ENCODE peak calls at places on chromosomes 13 and 19, in seven cellular contexts. One of them, this sample, is unnamed.

GRCh38 chr13:24161010-24161775 is 673 bp downstream of the SPATA13 start:
- DNase-seq in fibroblast of pulmonary artery: no peak
- DNase-seq in Daoy: peak
- DNase-seq in foreskin fibroblast: no peak
- DNase-seq in astrocyte of the spinal cord: peak
- DNase-seq in mesendoderm: peak
- DNase-seq in NCI-H1417: peak
- DNase-seq in this sample: no peak

GRCh38 chr13:55517312-55517711 is 1623.4 kb upstream of the PRR20A start:
- DNase-seq in fibroblast of pulmonary artery: no peak
- DNase-seq in Daoy: no peak
- DNase-seq in foreskin fibroblast: no peak
- DNase-seq in astrocyte of the spinal cord: no peak
- DNase-seq in mesendoderm: peak
- DNase-seq in NCI-H1417: no peak
- DNase-seq in this sample: no peak

GRCh38 chr19:30227661-30228112 is 144.5 kb upstream of the ZNF536 start:
- DNase-seq in fibroblast of pulmonary artery: peak
- DNase-seq in Daoy: peak
- DNase-seq in foreskin fibroblast: peak
- DNase-seq in astrocyte of the spinal cord: peak
- DNase-seq in mesendoderm: peak
- DNase-seq in NCI-H1417: no peak
- DNase-seq in this sample: peak

GRCh38 chr13:56314755-56315154 is 826.0 kb upstream of the PRR20A start:
- DNase-seq in fibroblast of pulmonary artery: no peak
- DNase-seq in Daoy: no peak
- DNase-seq in foreskin fibroblast: no peak
- DNase-seq in astrocyte of the spinal cord: no peak
- DNase-seq in mesendoderm: peak
- DNase-seq in NCI-H1417: no peak
- DNase-seq in this sample: no peak

GRCh38 chr19:31285744-31286143 is 63.5 kb downstream of the TSHZ3 start:
- DNase-seq in fibroblast of pulmonary artery: peak
- DNase-seq in Daoy: peak
- DNase-seq in foreskin fibroblast: no peak
- DNase-seq in astrocyte of the spinal cord: peak
- DNase-seq in mesendoderm: no peak
- DNase-seq in NCI-H1417: no peak
- DNase-seq in this sample: peak

GRCh38 chr19:34067861-34068271 is 104.4 kb upstream of the LSM14A start:
- DNase-seq in fibroblast of pulmonary artery: no peak
- DNase-seq in Daoy: peak
- DNase-seq in foreskin fibroblast: no peak
- DNase-seq in astrocyte of the spinal cord: no peak
- DNase-seq in mesendoderm: no peak
- DNase-seq in NCI-H1417: no peak
- DNase-seq in this sample: peak

GRCh38 chr13:52048516-52048915 is 24.0 kb downstream of the UTP14C start:
- DNase-seq in fibroblast of pulmonary artery: peak
- DNase-seq in Daoy: peak
- DNase-seq in foreskin fibroblast: peak
- DNase-seq in astrocyte of the spinal cord: peak
- DNase-seq in mesendoderm: no peak
- DNase-seq in NCI-H1417: no peak
- DNase-seq in this sample: peak

GRCh38 chr19:32012886-32013635 is 332.3 kb upstream of the ZNF507 start:
- DNase-seq in fibroblast of pulmonary artery: no peak
- DNase-seq in Daoy: peak
- DNase-seq in foreskin fibroblast: no peak
- DNase-seq in astrocyte of the spinal cord: no peak
- DNase-seq in mesendoderm: peak
- DNase-seq in NCI-H1417: no peak
- DNase-seq in this sample: no peak

GRCh38 chr19:53898680-53899341 is 10.3 kb upstream of the CACNG7 start:
- DNase-seq in fibroblast of pulmonary artery: no peak
- DNase-seq in Daoy: peak
- DNase-seq in foreskin fibroblast: no peak
- DNase-seq in astrocyte of the spinal cord: no peak
- DNase-seq in mesendoderm: peak
- DNase-seq in NCI-H1417: no peak
- DNase-seq in this sample: no peak

GRCh38 chr19:29113838-29114237 is 99.1 kb downstream of the UQCRFS1 start:
- DNase-seq in fibroblast of pulmonary artery: no peak
- DNase-seq in Daoy: no peak
- DNase-seq in foreskin fibroblast: no peak
- DNase-seq in astrocyte of the spinal cord: no peak
- DNase-seq in mesendoderm: no peak
- DNase-seq in NCI-H1417: no peak
- DNase-seq in this sample: no peak

GRCh38 chr13:26899153-26899552 is 138.6 kb upstream of the GPR12 start:
- DNase-seq in fibroblast of pulmonary artery: no peak
- DNase-seq in Daoy: no peak
- DNase-seq in foreskin fibroblast: no peak
- DNase-seq in astrocyte of the spinal cord: no peak
- DNase-seq in mesendoderm: no peak
- DNase-seq in NCI-H1417: no peak
- DNase-seq in this sample: no peak

GRCh38 chr19:56383826-56384605 is 9.3 kb downstream of the ZNF582 start:
- DNase-seq in fibroblast of pulmonary artery: no peak
- DNase-seq in Daoy: peak
- DNase-seq in foreskin fibroblast: peak
- DNase-seq in astrocyte of the spinal cord: no peak
- DNase-seq in mesendoderm: no peak
- DNase-seq in NCI-H1417: no peak
- DNase-seq in this sample: peak

GRCh38 chr13:40470665-40471064 is 195.8 kb downstream of the FOXO1 start:
- DNase-seq in fibroblast of pulmonary artery: peak
- DNase-seq in Daoy: no peak
- DNase-seq in foreskin fibroblast: no peak
- DNase-seq in astrocyte of the spinal cord: no peak
- DNase-seq in mesendoderm: no peak
- DNase-seq in NCI-H1417: no peak
- DNase-seq in this sample: no peak

GRCh38 chr19:54189020-54189667 is at the start of gene MBOAT7:
- DNase-seq in fibroblast of pulmonary artery: no peak
- DNase-seq in Daoy: no peak
- DNase-seq in foreskin fibroblast: no peak
- DNase-seq in astrocyte of the spinal cord: no peak
- DNase-seq in mesendoderm: no peak
- DNase-seq in NCI-H1417: no peak
- DNase-seq in this sample: no peak

GRCh38 chr19:34345934-34346333 is 19.1 kb upstream of the GPI start:
- DNase-seq in fibroblast of pulmonary artery: peak
- DNase-seq in Daoy: peak
- DNase-seq in foreskin fibroblast: peak
- DNase-seq in astrocyte of the spinal cord: peak
- DNase-seq in mesendoderm: peak
- DNase-seq in NCI-H1417: peak
- DNase-seq in this sample: peak

GRCh38 chr13:112943309-112944125 is 25.5 kb upstream of the MCF2L start:
- DNase-seq in fibroblast of pulmonary artery: peak
- DNase-seq in Daoy: peak
- DNase-seq in foreskin fibroblast: peak
- DNase-seq in astrocyte of the spinal cord: peak
- DNase-seq in mesendoderm: peak
- DNase-seq in NCI-H1417: peak
- DNase-seq in this sample: peak

GRCh38 chr13:99398916-99399622 is 91.9 kb upstream of the GPR183 start:
- DNase-seq in fibroblast of pulmonary artery: no peak
- DNase-seq in Daoy: no peak
- DNase-seq in foreskin fibroblast: no peak
- DNase-seq in astrocyte of the spinal cord: no peak
- DNase-seq in mesendoderm: no peak
- DNase-seq in NCI-H1417: no peak
- DNase-seq in this sample: no peak

GRCh38 chr13:40503966-40504591 is 162.4 kb downstream of the FOXO1 start:
- DNase-seq in fibroblast of pulmonary artery: peak
- DNase-seq in Daoy: peak
- DNase-seq in foreskin fibroblast: peak
- DNase-seq in astrocyte of the spinal cord: peak
- DNase-seq in mesendoderm: peak
- DNase-seq in NCI-H1417: no peak
- DNase-seq in this sample: peak

GRCh38 chr19:38729653-38730469 is 14.4 kb downstream of the CAPN12 start:
- DNase-seq in fibroblast of pulmonary artery: peak
- DNase-seq in Daoy: peak
- DNase-seq in foreskin fibroblast: no peak
- DNase-seq in astrocyte of the spinal cord: peak
- DNase-seq in mesendoderm: peak
- DNase-seq in NCI-H1417: peak
- DNase-seq in this sample: peak

GRCh38 chr13:61874970-61875579 is 459.4 kb upstream of the PCDH20 start:
- DNase-seq in fibroblast of pulmonary artery: no peak
- DNase-seq in Daoy: no peak
- DNase-seq in foreskin fibroblast: no peak
- DNase-seq in astrocyte of the spinal cord: no peak
- DNase-seq in mesendoderm: peak
- DNase-seq in NCI-H1417: no peak
- DNase-seq in this sample: no peak

GRCh38 chr19:13143135-13143534 is 7.0 kb downstream of the STX10 start:
- DNase-seq in fibroblast of pulmonary artery: peak
- DNase-seq in Daoy: peak
- DNase-seq in foreskin fibroblast: peak
- DNase-seq in astrocyte of the spinal cord: peak
- DNase-seq in mesendoderm: no peak
- DNase-seq in NCI-H1417: no peak
- DNase-seq in this sample: peak

GRCh38 chr19:45507864-45508680 is 793 bp downstream of the VASP start:
- DNase-seq in fibroblast of pulmonary artery: no peak
- DNase-seq in Daoy: peak
- DNase-seq in foreskin fibroblast: no peak
- DNase-seq in astrocyte of the spinal cord: no peak
- DNase-seq in mesendoderm: peak
- DNase-seq in NCI-H1417: peak
- DNase-seq in this sample: no peak

GRCh38 chr13:76937416-76937815 is 10.9 kb upstream of the ACOD1 start:
- DNase-seq in fibroblast of pulmonary artery: peak
- DNase-seq in Daoy: peak
- DNase-seq in foreskin fibroblast: peak
- DNase-seq in astrocyte of the spinal cord: peak
- DNase-seq in mesendoderm: no peak
- DNase-seq in NCI-H1417: no peak
- DNase-seq in this sample: peak

GRCh38 chr19:45424191-45425058 is 708 bp upstream of the ERCC1 start:
- DNase-seq in fibroblast of pulmonary artery: peak
- DNase-seq in Daoy: peak
- DNase-seq in foreskin fibroblast: peak
- DNase-seq in astrocyte of the spinal cord: peak
- DNase-seq in mesendoderm: peak
- DNase-seq in NCI-H1417: peak
- DNase-seq in this sample: peak

GRCh38 chr19:9348671-9349070 is 14.1 kb upstream of the ZNF177 start:
- DNase-seq in fibroblast of pulmonary artery: no peak
- DNase-seq in Daoy: no peak
- DNase-seq in foreskin fibroblast: no peak
- DNase-seq in astrocyte of the spinal cord: no peak
- DNase-seq in mesendoderm: no peak
- DNase-seq in NCI-H1417: no peak
- DNase-seq in this sample: no peak

GRCh38 chr13:75566658-75567057 is 17.1 kb downstream of the UCHL3 start:
- DNase-seq in fibroblast of pulmonary artery: peak
- DNase-seq in Daoy: no peak
- DNase-seq in foreskin fibroblast: peak
- DNase-seq in astrocyte of the spinal cord: peak
- DNase-seq in mesendoderm: no peak
- DNase-seq in NCI-H1417: no peak
- DNase-seq in this sample: peak

GRCh38 chr13:80339578-80339840 is 1.4 kb downstream of the SPRY2 start:
- DNase-seq in fibroblast of pulmonary artery: peak
- DNase-seq in Daoy: no peak
- DNase-seq in foreskin fibroblast: no peak
- DNase-seq in astrocyte of the spinal cord: peak
- DNase-seq in mesendoderm: peak
- DNase-seq in NCI-H1417: peak
- DNase-seq in this sample: no peak

This sample was measured in IMR-90.